ENCODE peak calls at places on chromosomes 6 and 20, in nine cellular contexts. W is astrocyte, B is bronchial epithelial cell, Z is AG04450, L is tibial nerve, D is lung, J is IMR-90, H is heart left ventricle, U is astrocyte of the spinal cord. S is an unnamed sample.

GRCh38 chr6:47047479-47048411 is 5.6 kb upstream of the ADGRF1 start:
- DNase-seq in U (peak), B (peak), H (no peak), D (peak), L (peak), J (peak), Z (peak), W (peak), S (peak)

GRCh38 chr6:85498596-85499258 is 48.8 kb downstream of the NT5E start:
- DNase-seq in B (peak), D (no peak), W (peak), U (peak), Z (no peak), H (no peak), L (no peak), J (peak), S (peak)

GRCh38 chr20:57205625-57206219 is 60.7 kb downstream of the BMP7 start:
- DNase-seq in L (peak), J (peak), Z (no peak), U (peak), H (no peak), W (peak), D (no peak), B (peak), S (peak)

GRCh38 chr6:35052694-35053565 is 88.2 kb downstream of the TCP11 start:
- DNase-seq in Z (no peak), L (peak), D (no peak), W (no peak), B (no peak), U (peak), J (peak), H (no peak), S (peak)

GRCh38 chr20:20017852-20018245 is 687 bp downstream of the NAA20 start:
- DNase-seq in U (no peak), D (no peak), W (no peak), J (no peak), Z (no peak), L (no peak), H (no peak), B (peak), S (no peak)

GRCh38 chr20:36434383-36434782 is 106.9 kb upstream of the MYL9 start:
- DNase-seq in D (no peak), W (no peak), Z (no peak), L (no peak), J (no peak), B (no peak), H (no peak), U (no peak), S (no peak)

GRCh38 chr20:2140561-2140960 is 38.9 kb downstream of the STK35 start:
- DNase-seq in H (no peak), W (peak), D (no peak), U (no peak), Z (no peak), L (peak), J (peak), B (no peak), S (no peak)

GRCh38 chr20:36301359-36302119 is 4.6 kb upstream of the DLGAP4 start:
- DNase-seq in J (no peak), Z (no peak), H (no peak), L (no peak), W (no peak), U (no peak), B (no peak), D (no peak), S (no peak)

GRCh38 chr20:34262488-34263288 is 21.5 kb downstream of the ASIP start:
- DNase-seq in J (peak), U (peak), B (peak), D (no peak), H (no peak), Z (no peak), L (no peak), W (peak), S (peak)

GRCh38 chr6:89299451-89299850 is 15.6 kb downstream of the GABRR2 start:
- DNase-seq in L (no peak), W (peak), J (peak), U (no peak), D (no peak), B (peak), Z (no peak), H (no peak), S (no peak)

GRCh38 chr6:47169785-47170685 is 127.9 kb upstream of the ADGRF1 start:
- DNase-seq in W (peak), L (no peak), H (no peak), U (no peak), D (no peak), Z (no peak), B (peak), J (peak), S (peak)

GRCh38 chr20:44967207-44967807 is 995 bp downstream of the STK4 start:
- DNase-seq in B (peak), Z (no peak), H (no peak), J (no peak), L (no peak), W (no peak), D (no peak), U (no peak), S (peak)

GRCh38 chr6:35663001-35663400 is 25.7 kb downstream of the FKBP5 start:
- DNase-seq in D (no peak), L (no peak), J (peak), B (no peak), W (no peak), U (peak), H (no peak), Z (no peak), S (peak)

GRCh38 chr6:34237722-34238506 is 1.2 kb downstream of the HMGA1 start:
- DNase-seq in D (no peak), J (peak), Z (no peak), L (no peak), U (peak), B (no peak), W (no peak), H (peak), S (peak)

GRCh38 chr6:170224694-170225660 is 65.9 kb downstream of the DLL1 start:
- DNase-seq in D (no peak), H (peak), L (no peak), J (peak), Z (no peak), U (peak), B (peak), W (peak), S (peak)

GRCh38 chr6:35730745-35731413 is 6.0 kb upstream of the ARMC12 start:
- DNase-seq in W (no peak), D (no peak), U (no peak), H (no peak), J (no peak), L (peak), B (no peak), Z (no peak), S (no peak)

GRCh38 chr6:37060195-37060559 is 54.7 kb downstream of the FGD2 start:
- DNase-seq in U (no peak), W (no peak), B (no peak), H (no peak), Z (no peak), L (no peak), D (no peak), J (no peak), S (no peak)

GRCh38 chr20:40502431-40502992 is 186.5 kb downstream of the MAFB start:
- DNase-seq in Z (no peak), H (no peak), J (no peak), L (no peak), U (no peak), D (no peak), B (no peak), W (no peak), S (no peak)

GRCh38 chr20:49446808-49447207 is 35.7 kb downstream of the KCNB1 start:
- DNase-seq in L (peak), Z (no peak), B (no peak), H (peak), D (peak), U (no peak), W (peak), J (no peak), S (peak)

GRCh38 chr6:110356778-110357177 is 1.4 kb downstream of the METTL24 start:
- DNase-seq in H (no peak), U (no peak), D (no peak), B (no peak), L (no peak), J (no peak), W (no peak), Z (no peak), S (no peak)

GRCh38 chr6:39203398-39203797 is 25.9 kb downstream of the KCNK5 start:
- DNase-seq in J (no peak), B (no peak), W (no peak), U (no peak), D (no peak), H (no peak), Z (no peak), L (no peak), S (no peak)

GRCh38 chr6:36933102-36933501 is 21.4 kb upstream of the PI16 start:
- DNase-seq in L (no peak), J (peak), Z (no peak), U (no peak), W (peak), H (no peak), D (no peak), B (peak), S (peak)

GRCh38 chr6:24723270-24723669 is 4.3 kb upstream of the C6orf62 start:
- DNase-seq in J (no peak), H (no peak), L (no peak), B (no peak), U (no peak), W (no peak), D (no peak), Z (no peak), S (no peak)

GRCh38 chr6:2877960-2878359 is 25.1 kb downstream of the SERPINB9 start:
- DNase-seq in U (no peak), H (no peak), Z (no peak), J (no peak), B (peak), D (no peak), L (no peak), W (no peak), S (no peak)

GRCh38 chr6:66858196-66858595 is 1151.2 kb upstream of the EYS start:
- DNase-seq in B (no peak), J (no peak), Z (no peak), H (no peak), L (no peak), D (no peak), U (no peak), W (no peak), S (no peak)

GRCh38 chr6:57195457-57195856 is 23.3 kb downstream of the BAG2 start:
- DNase-seq in Z (no peak), U (peak), L (no peak), B (no peak), D (no peak), H (no peak), J (peak), W (no peak), S (no peak)

GRCh38 chr6:57193177-57193576 is 21.1 kb downstream of the BAG2 start:
- DNase-seq in U (no peak), H (no peak), Z (no peak), W (no peak), L (no peak), B (no peak), J (peak), D (no peak), S (peak)

DNA sequence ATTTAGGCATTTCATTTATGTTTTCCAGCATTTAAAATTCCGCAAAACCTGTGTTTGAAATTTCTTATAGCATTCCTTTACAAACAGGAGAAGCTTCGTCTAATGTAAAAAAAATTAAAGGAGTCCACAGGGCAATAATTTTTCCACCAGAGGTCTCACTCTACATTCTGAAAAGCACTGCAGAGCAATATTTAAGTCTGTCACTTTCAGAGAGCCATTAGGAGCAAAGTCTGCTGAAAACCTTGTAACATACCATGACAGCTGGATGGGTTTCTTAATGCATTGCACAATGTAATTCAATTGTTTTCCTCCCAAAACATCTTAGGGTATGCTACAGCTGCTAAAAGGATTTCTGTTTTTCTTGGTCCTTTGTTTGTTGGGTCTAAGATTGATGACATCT is 18.0 kb downstream of the BAG2 start:
- DNase-seq in J (peak), Z (no peak), W (no peak), L (no peak), B (peak), H (no peak), D (no peak), U (peak), S (peak)
- TF ChIP-seq CTCF in J (peak), Z (peak), W (peak), L (no peak), B (peak), H (peak), D (no peak), U (peak), S (peak)

GRCh38 chr6:136987526-136987925 is 57.2 kb downstream of the IL20RA start:
- DNase-seq in Z (no peak), W (no peak), B (peak), L (no peak), U (no peak), H (no peak), J (no peak), D (no peak), S (no peak)

GRCh38 chr6:136990754-136991153 is 54.0 kb downstream of the IL20RA start:
- DNase-seq in U (no peak), H (no peak), L (no peak), D (no peak), Z (no peak), B (no peak), W (no peak), J (no peak), S (no peak)

GRCh38 chr6:136992113-136992512 is 52.7 kb downstream of the IL20RA start:
- DNase-seq in L (no peak), Z (no peak), U (no peak), J (no peak), D (no peak), W (no peak), H (no peak), B (no peak), S (no peak)

GRCh38 chr6:136991614-136992013 is 53.2 kb downstream of the IL20RA start:
- DNase-seq in B (no peak), D (no peak), L (no peak), U (no peak), W (no peak), H (no peak), Z (no peak), J (no peak), S (no peak)

GRCh38 chr6:136989591-136990578 is 54.9 kb downstream of the IL20RA start:
- DNase-seq in U (no peak), Z (no peak), H (no peak), B (no peak), J (no peak), W (no peak), D (no peak), L (no peak), S (no peak)
- H3K4me3 ChIP-seq in U (peak), Z (peak), H (peak), B (peak), J (peak), W (peak), D (no peak), L (peak), S (peak)

GRCh38 chr6:97978855-97979271 is 695.8 kb upstream of the MMS22L start:
- DNase-seq in W (no peak), Z (no peak), D (no peak), U (no peak), J (no peak), B (no peak), L (no peak), H (no peak), S (no peak)
- TF ChIP-seq CTCF in W (no peak), Z (no peak), D (no peak), U (no peak), J (no peak), B (no peak), L (no peak), H (no peak), S (no peak)

DNA sequence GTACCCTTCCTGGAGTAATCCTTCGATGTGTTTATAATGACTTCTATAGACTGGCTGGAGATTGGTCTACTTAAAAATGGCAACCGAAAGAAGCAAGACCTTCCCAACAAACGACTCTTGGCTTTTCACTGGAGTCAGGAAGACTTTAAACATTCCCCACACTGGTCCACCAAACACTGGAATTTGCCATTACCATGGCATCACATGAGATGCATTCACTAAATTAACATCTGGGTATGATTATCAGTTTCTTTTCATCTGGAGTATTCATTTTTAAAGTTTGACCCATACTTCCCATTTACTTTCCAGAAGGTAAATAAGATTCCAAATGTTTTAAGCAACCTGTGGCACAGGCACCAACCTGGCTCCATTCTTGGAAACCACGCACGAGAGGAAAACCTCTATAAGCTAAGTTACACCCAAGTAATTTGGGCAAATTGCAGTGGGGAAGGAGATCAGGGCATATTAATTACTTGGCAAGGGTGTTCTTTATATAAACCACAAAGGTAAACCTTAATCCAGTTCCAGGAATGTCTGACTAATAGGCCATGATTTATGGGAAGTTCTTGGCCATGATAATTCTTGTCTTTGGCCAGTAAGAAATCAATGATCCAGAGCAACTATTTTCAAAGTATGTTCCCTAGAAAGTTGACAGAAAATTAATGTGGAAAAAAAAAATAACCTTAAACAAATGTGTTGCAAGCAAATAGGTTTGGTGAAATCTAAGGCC is 190.0 kb upstream of the COL21A1 start:
- DNase-seq in B (peak), W (peak), D (no peak), Z (no peak), H (no peak), U (peak), J (no peak), L (no peak), S (no peak)
- H3K4me3 ChIP-seq in B (no peak), W (no peak), D (no peak), Z (no peak), H (no peak), U (no peak), J (no peak), L (no peak), S (no peak)

DNA sequence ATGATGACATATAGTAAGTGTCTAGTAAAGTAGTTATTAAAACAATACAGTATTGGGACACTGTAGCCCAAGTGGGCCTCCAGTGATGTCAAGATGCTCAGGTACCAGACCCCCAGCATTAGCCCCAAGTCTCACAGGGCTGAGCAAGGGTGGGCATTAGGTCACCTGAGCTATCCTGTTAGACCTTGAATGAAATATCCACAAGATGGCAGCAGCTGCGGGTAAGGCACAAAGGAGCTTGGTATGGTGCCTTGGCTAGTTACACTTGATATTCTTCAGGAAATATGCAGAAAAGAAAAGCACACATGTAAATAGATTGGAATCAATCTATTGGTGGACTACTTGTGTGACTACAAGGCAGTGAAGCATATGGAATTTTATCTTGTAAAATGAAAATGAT is 701.8 kb upstream of the ADGRB3 start:
- DNase-seq in U (no peak), Z (no peak), B (no peak), L (no peak), W (no peak), H (no peak), J (no peak), D (no peak), S (peak)
- TF ChIP-seq CTCF in U (no peak), Z (no peak), B (no peak), L (no peak), W (no peak), H (no peak), J (no peak), D (no peak), S (peak)

DNA sequence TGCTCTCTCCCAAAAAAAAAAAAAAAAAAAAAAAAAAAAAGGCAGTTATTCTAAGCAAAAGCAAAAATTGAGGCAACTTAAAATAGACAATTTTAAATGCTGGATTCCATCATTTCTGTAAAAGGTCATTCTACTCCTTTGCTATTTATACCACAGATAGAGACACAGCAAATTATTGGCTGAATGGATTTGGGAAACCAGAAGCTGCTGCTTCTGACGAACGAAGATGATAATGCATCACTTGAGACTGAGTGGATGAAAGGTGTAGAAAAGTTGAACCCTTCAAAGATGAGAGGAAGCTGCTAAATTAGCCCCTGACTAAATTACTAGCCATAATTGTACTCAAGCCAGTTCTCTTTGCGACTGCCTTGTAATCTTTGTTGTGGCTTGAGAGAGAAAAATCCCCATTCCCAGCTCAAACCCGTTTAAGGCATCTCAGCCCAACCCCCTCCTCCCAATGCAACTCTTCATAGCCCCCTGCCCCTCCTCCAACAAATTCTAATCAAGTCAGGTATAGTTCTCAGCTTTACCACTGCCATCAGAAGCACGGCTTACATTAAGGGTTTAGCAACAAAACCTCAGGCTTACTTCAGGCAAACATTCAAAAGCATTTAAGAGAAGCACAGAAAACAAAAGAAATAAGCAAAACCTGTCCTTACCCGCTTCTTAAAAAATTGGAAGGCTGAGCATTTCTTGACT is 1.0 kb downstream of the SGK1 start:
- DNase-seq in H (no peak), Z (no peak), U (no peak), J (no peak), W (no peak), B (no peak), D (no peak), L (no peak), S (no peak)
- H3K4me3 ChIP-seq in H (peak), Z (peak), U (peak), J (peak), W (peak), B (peak), D (no peak), L (peak), S (peak)

DNA sequence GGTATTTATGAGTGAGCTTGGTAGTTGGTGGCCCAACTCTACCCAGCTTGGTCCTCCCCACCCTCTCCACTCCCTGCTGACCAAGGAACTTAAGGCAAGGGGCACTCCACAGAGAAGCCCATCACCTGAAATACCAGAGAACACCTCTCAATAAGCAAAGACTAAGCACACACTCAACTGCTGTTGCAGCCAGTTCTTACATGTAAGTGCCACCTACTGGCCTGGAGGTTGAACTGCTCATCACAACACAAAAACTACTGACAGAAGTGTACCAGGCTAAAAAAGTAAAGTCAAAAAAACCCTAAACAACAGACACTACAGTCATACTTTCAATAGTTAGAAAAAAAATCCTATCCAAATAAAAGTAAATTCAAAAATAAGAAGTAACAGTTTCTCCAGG is 146.2 kb downstream of the FAM83B start:
- DNase-seq in H (no peak), B (peak), Z (no peak), W (no peak), D (no peak), U (no peak), L (no peak), J (peak), S (peak)
- TF ChIP-seq CTCF in H (no peak), B (peak), Z (peak), W (peak), D (no peak), U (peak), L (peak), J (peak), S (peak)

DNA sequence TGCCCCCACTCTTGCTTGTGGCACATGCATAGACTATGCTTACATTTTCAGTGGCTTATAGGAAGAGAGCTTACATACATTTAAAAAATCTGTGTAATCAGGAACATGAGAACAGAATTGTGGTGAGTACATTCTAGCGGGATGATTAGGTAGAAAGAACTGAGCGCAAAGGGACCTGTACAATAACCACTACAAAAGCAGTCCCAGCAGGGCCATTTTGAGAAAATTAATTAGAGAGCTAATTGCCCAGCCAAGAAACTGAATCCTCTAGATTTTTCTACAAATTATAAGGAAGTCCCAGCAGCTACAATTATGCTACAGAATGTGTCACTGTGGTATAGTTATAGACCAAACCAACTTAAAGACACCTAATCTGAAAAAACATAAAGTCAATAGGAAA is 105.6 kb upstream of the TNFAIP3 start:
- DNase-seq in Z (no peak), J (no peak), U (no peak), H (no peak), W (no peak), D (no peak), L (no peak), B (no peak), S (no peak)
- H3K4me3 ChIP-seq in Z (no peak), J (no peak), U (no peak), H (no peak), W (no peak), D (no peak), L (no peak), B (no peak), S (no peak)